ENCODE peak calls at places on chromosomes 11 and 22, in four cellular contexts. C is psoas muscle, J is suprapubic skin, D is brain microvascular endothelial cell. E is an unnamed sample.

GRCh38 chr11:128865490-128865889 is 1.6 kb downstream of the KCNJ1 start:
- DNase-seq in C (no peak), J (no peak), D (no peak), E (no peak)

GRCh38 chr22:39967103-39967829 is 7.1 kb downstream of the TMA7B start:
- DNase-seq in C (no peak), J (no peak), D (peak; percentile 40), E (no peak)

GRCh38 chr11:69162505-69162904 is 6.8 kb downstream of the SMIM38 start:
- DNase-seq in C (no peak), J (no peak), D (no peak), E (no peak)

GRCh38 chr11:43952401-43953342 is 10.2 kb downstream of the C11orf96 start:
- DNase-seq in C (no peak), J (no peak), D (no peak), E (no peak)

GRCh38 chr11:83819936-83820549 is 533.9 kb upstream of the CCDC90B start:
- DNase-seq in C (no peak), J (no peak), D (peak; percentile 32), E (no peak)

GRCh38 chr22:44807915-44808690 is 55.7 kb downstream of the ARHGAP8 start:
- DNase-seq in C (no peak), J (no peak), D (no peak), E (no peak)

GRCh38 chr22:17906978-17907730 is 117.2 kb downstream of the MICAL3 start:
- DNase-seq in C (no peak), J (no peak), D (no peak), E (no peak)

GRCh38 chr11:68792400-68792955 is 41.2 kb upstream of the TESMIN start:
- DNase-seq in C (no peak), J (no peak), D (peak; percentile 19), E (no peak)

GRCh38 chr11:78216021-78216420 is 27.3 kb downstream of the USP35 start:
- DNase-seq in C (no peak), J (peak; percentile 35), D (no peak), E (no peak)

GRCh38 chr11:76410771-76411423 is 29.8 kb downstream of the GVQW3 start:
- DNase-seq in C (no peak), J (no peak), D (no peak), E (no peak)

GRCh38 chr11:128379587-128380279 is 207.6 kb downstream of the ETS1 start:
- DNase-seq in C (no peak), J (no peak), D (no peak), E (no peak)

GRCh38 chr22:36860821-36861659 is at the start of gene NCF4:
- DNase-seq in C (peak; percentile 55), J (no peak), D (no peak), E (peak; percentile 88)

GRCh38 chr11:44618561-44619425 is 53.3 kb downstream of the CD82 start:
- DNase-seq in C (no peak), J (peak; percentile 64), D (no peak), E (no peak)

GRCh38 chr11:19715373-19715772 is 2.7 kb downstream of the NAV2 start:
- DNase-seq in C (no peak), J (no peak), D (peak; percentile 91), E (no peak)

GRCh38 chr11:45089845-45090499 is 56.5 kb upstream of the PRDM11 start:
- DNase-seq in C (no peak), J (peak; percentile 77), D (peak; percentile 25), E (no peak)

GRCh38 chr11:128200467-128200866 is 386.9 kb downstream of the ETS1 start:
- DNase-seq in C (no peak), J (no peak), D (no peak), E (no peak)

GRCh38 chr11:76587810-76588454 is 82.6 kb downstream of the LRRC32 start:
- DNase-seq in C (no peak), J (no peak), D (no peak), E (no peak)

GRCh38 chr11:133928628-133929059 is 28.1 kb downstream of the IGSF9B start:
- DNase-seq in C (no peak), J (no peak), D (no peak), E (no peak)

GRCh38 chr11:28834877-28835276 is 726.7 kb downstream of the METTL15 start:
- DNase-seq in C (no peak), J (no peak), D (peak; percentile 80), E (no peak)

GRCh38 chr11:110106713-110107274 is 13.6 kb downstream of the ZC3H12C start:
- DNase-seq in C (no peak), J (no peak), D (no peak), E (no peak)

GRCh38 chr11:126160345-126161145 is 50.9 kb downstream of the RPUSD4 start:
- DNase-seq in C (no peak), J (no peak), D (no peak), E (no peak)

GRCh38 chr22:17262976-17263375 is 43.7 kb upstream of the ADA2 start:
- DNase-seq in C (no peak), J (no peak), D (no peak), E (no peak)

GRCh38 chr11:103661991-103662390 is 374.4 kb upstream of the DDI1 start:
- DNase-seq in C (no peak), J (no peak), D (no peak), E (no peak)

GRCh38 chr11:103661185-103661584 is 375.3 kb upstream of the DDI1 start:
- DNase-seq in C (no peak), J (no peak), D (no peak), E (no peak)

GRCh38 chr11:103656382-103656781 is 380.1 kb upstream of the DDI1 start:
- DNase-seq in C (no peak), J (no peak), D (no peak), E (no peak)

GRCh38 chr11:103659743-103660142 is 376.7 kb upstream of the DDI1 start:
- DNase-seq in C (no peak), J (no peak), D (no peak), E (no peak)

GRCh38 chr11:103659138-103659734 is 377.2 kb upstream of the DDI1 start:
- DNase-seq in C (no peak), J (no peak), D (no peak), E (no peak)
- TF ChIP-seq CTCF in C (no peak), J (no peak), D (peak; percentile 69), E (no peak)

GRCh38 chr11:92727123-92727522 is 242.3 kb upstream of the MTNR1B start:
- DNase-seq in C (no peak), J (no peak), D (no peak), E (no peak)
- H3K4me3 ChIP-seq in C (no peak overlapping the region), J (no peak overlapping the region), D (no peak overlapping the region), E (no peak overlapping the region)

DNA sequence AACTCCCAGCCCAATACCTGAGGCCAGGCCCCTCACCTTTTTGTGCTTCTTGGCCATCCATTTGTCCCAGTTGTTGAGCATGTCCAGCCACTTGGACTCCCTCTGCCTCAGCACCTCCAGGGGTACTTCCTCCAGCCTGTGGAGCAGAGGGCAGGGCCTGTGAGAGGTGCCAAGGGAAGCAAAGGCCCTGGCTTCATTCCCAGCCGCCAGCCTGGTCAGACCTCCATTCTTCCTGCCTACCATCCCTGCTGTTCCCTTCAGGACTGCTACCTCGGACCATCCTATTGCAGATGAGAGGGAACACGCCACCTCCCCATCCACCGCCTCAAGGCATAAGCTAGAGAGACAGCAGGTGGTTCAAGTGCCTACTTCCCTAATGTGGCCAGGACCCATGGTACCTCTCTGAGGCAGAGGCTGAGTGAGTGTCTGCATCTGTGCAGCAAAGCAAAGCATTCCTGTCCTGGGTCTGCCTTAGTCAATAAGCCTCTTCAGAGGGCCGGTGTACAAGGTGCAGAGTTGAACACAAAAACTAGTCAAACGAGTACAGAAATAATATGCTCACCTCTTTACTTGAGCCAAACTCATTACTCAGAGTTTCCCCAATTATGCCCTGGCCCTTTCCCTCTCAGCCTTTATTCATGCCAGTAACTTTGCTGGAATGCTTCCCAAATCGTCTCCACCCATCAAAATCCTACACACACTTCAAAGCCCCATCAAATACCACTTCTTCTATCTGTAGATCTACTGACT is 15.4 kb upstream of the CASTOR1 start:
- DNase-seq in C (no peak), J (no peak), D (no peak), E (no peak)
- H3K27ac ChIP-seq in C (peak overlapping the region; percentile 30), J (peak overlapping the region; percentile 87), D (no peak overlapping the region), E (peak overlapping the region; percentile 91)

GRCh38 chr11:40133526-40133925 is 1325.9 kb downstream of the LRRC4C start:
- DNase-seq in C (no peak), J (no peak), D (no peak), E (no peak)

GRCh38 chr11:40129276-40129675 is 1330.2 kb downstream of the LRRC4C start:
- DNase-seq in C (no peak), J (no peak), D (no peak), E (no peak)

GRCh38 chr11:40134820-40135219 is 1324.6 kb downstream of the LRRC4C start:
- DNase-seq in C (no peak), J (no peak), D (no peak), E (no peak)

GRCh38 chr11:40132881-40133280 is 1326.6 kb downstream of the LRRC4C start:
- DNase-seq in C (no peak), J (no peak), D (no peak), E (no peak)

DNA sequence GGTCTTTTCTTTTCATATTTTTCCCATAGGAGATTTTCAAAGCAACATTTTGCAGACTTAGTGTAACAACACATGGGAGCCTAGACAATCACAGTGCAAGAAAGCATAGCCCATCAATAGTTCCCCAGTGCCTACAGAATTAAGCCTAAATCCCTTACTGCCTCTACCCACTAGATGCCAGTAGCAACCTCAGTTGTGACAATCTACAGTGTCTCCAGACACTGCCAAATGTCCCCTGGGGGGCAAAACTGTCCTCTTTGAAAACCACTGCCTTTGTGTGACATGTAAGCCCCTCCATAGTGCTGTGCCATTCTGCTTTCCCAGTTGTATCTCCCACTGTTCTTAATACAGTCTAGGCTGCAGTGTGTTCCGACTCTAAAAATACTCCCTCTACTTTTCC is 1329.0 kb downstream of the LRRC4C start:
- DNase-seq in C (no peak), J (no peak), D (no peak), E (no peak)
- TF ChIP-seq CTCF in C (no peak), J (no peak), D (no peak), E (no peak)

GRCh38 chr22:49849161-49850020 is 4.3 kb upstream of the ZBED4 start:
- DNase-seq in C (no peak), J (no peak), D (no peak), E (no peak)
- H3K4me3 ChIP-seq in C (peak overlapping the region; percentile 65), J (peak overlapping the region; percentile 49), D (no peak overlapping the region), E (peak overlapping the region; percentile 59)

E was measured in lower lobe of right lung.